ENCODE peak calls at places on chromosomes 16 and 17, in nine cellular contexts. I is mucosa of descending colon, K is small intestine, Q is AG04450, U is GDM1, M is M059J, W is posterior vena cava, Y is iPS-NIHi11, Z is choroid plexus epithelial cell. X is an unnamed sample.

GRCh38 chr16:84356591-84357116 is 11.7 kb upstream of the ATP2C2 start:
- DNase-seq in I (peak), K (peak), Q (no peak), U (no peak), M (peak), W (no peak), Y (no peak), Z (no peak), X (no peak)

GRCh38 chr17:68849673-68850260 is 105.4 kb downstream of the ABCA8 start:
- DNase-seq in I (no peak), K (no peak), Q (no peak), U (no peak), M (no peak), W (no peak), Y (no peak), Z (peak), X (no peak)

GRCh38 chr17:27379863-27380533 is 76.2 kb upstream of the KSR1 start:
- DNase-seq in I (peak), K (no peak), Q (no peak), U (no peak), M (peak), W (peak), Y (peak), Z (peak), X (peak)

GRCh38 chr17:1000597-1001490 is 3.9 kb downstream of the TIMM22 start:
- DNase-seq in I (peak), K (no peak), Q (no peak), U (no peak), M (peak), W (no peak), Y (no peak), Z (peak), X (peak)

GRCh38 chr17:14019186-14019956 is 49.9 kb upstream of the COX10 start:
- DNase-seq in I (no peak), K (no peak), Q (peak), U (no peak), M (peak), W (no peak), Y (no peak), Z (peak), X (no peak)

GRCh38 chr17:9843152-9844010 is 17.7 kb downstream of the GLP2R start:
- DNase-seq in I (no peak), K (no peak), Q (no peak), U (no peak), M (peak), W (no peak), Y (no peak), Z (peak), X (no peak)

GRCh38 chr16:80733366-80733901 is 71.0 kb downstream of the CDYL2 start:
- DNase-seq in I (no peak), K (no peak), Q (no peak), U (no peak), M (peak), W (no peak), Y (no peak), Z (no peak), X (no peak)

GRCh38 chr16:77295896-77296295 is 96.7 kb downstream of the SYCE1L start:
- DNase-seq in I (no peak), K (no peak), Q (no peak), U (no peak), M (no peak), W (no peak), Y (no peak), Z (peak), X (no peak)

GRCh38 chr17:75848523-75849303 is 4.5 kb upstream of the UNC13D start:
- DNase-seq in I (peak), K (peak), Q (no peak), U (peak), M (peak), W (no peak), Y (peak), Z (peak), X (peak)

GRCh38 chr17:3826191-3826590 is 19.9 kb downstream of the NCBP3 start:
- DNase-seq in I (no peak), K (no peak), Q (no peak), U (no peak), M (peak), W (no peak), Y (no peak), Z (no peak), X (no peak)

GRCh38 chr17:59890720-59891119 is 2.0 kb downstream of the TUBD1 start:
- DNase-seq in I (no peak), K (no peak), Q (no peak), U (no peak), M (peak), W (no peak), Y (no peak), Z (peak), X (no peak)

GRCh38 chr17:43823350-43824084 is 9.4 kb downstream of the MPP3 start:
- DNase-seq in I (no peak), K (peak), Q (no peak), U (no peak), M (no peak), W (no peak), Y (no peak), Z (no peak), X (no peak)

GRCh38 chr17:6755731-6756184 is at the start of gene XAF1:
- DNase-seq in I (no peak), K (peak), Q (peak), U (peak), M (peak), W (no peak), Y (no peak), Z (peak), X (peak)

GRCh38 chr16:10751291-10751697 is 7.7 kb downstream of the NUBP1 start:
- DNase-seq in I (no peak), K (peak), Q (no peak), U (no peak), M (no peak), W (peak), Y (no peak), Z (no peak), X (no peak)

GRCh38 chr17:1695365-1695764 is 10.7 kb upstream of the PRPF8 start:
- DNase-seq in I (no peak), K (no peak), Q (no peak), U (no peak), M (no peak), W (no peak), Y (no peak), Z (no peak), X (no peak)

GRCh38 chr17:29076722-29077121 is 33.8 kb downstream of the PIPOX start:
- DNase-seq in I (peak), K (no peak), Q (no peak), U (no peak), M (no peak), W (no peak), Y (no peak), Z (no peak), X (no peak)

GRCh38 chr17:66855204-66855603 is 20.3 kb downstream of the CACNG5 start:
- DNase-seq in I (no peak), K (no peak), Q (no peak), U (no peak), M (no peak), W (no peak), Y (peak), Z (no peak), X (no peak)

GRCh38 chr16:30895592-30896202 is 717 bp upstream of the CTF1 start:
- DNase-seq in I (peak), K (no peak), Q (no peak), U (no peak), M (no peak), W (no peak), Y (no peak), Z (no peak), X (no peak)

GRCh38 chr17:55116440-55116914 is 147.9 kb downstream of the STXBP4 start:
- DNase-seq in I (no peak), K (peak), Q (no peak), U (no peak), M (no peak), W (no peak), Y (no peak), Z (peak), X (no peak)

GRCh38 chr17:17823433-17824118 is 13.2 kb downstream of the SREBF1 start:
- DNase-seq in I (peak), K (peak), Q (no peak), U (peak), M (peak), W (peak), Y (peak), Z (peak), X (peak)

GRCh38 chr17:77497578-77497934 is 356.8 kb downstream of the SEC14L1 start:
- DNase-seq in I (no peak), K (no peak), Q (no peak), U (no peak), M (no peak), W (peak), Y (no peak), Z (no peak), X (no peak)

GRCh38 chr17:35728551-35728950 is 2.9 kb upstream of the RASL10B start:
- DNase-seq in I (no peak), K (no peak), Q (no peak), U (no peak), M (no peak), W (no peak), Y (no peak), Z (no peak), X (no peak)

GRCh38 chr16:67766281-67766680 is 40.1 kb downstream of the RANBP10 start:
- DNase-seq in I (no peak), K (no peak), Q (no peak), U (no peak), M (no peak), W (no peak), Y (no peak), Z (peak), X (no peak)

GRCh38 chr16:86199871-86200700 is 301.1 kb downstream of the IRF8 start:
- DNase-seq in I (no peak), K (no peak), Q (peak), U (no peak), M (no peak), W (no peak), Y (no peak), Z (no peak), X (no peak)

GRCh38 chr17:41329279-41329925 is 13.9 kb upstream of the KRTAP17-1 start:
- DNase-seq in I (no peak), K (peak), Q (no peak), U (no peak), M (peak), W (no peak), Y (peak), Z (peak), X (no peak)

GRCh38 chr17:72614871-72615626 is 477.4 kb downstream of the SLC39A11 start:
- DNase-seq in I (peak), K (peak), Q (no peak), U (no peak), M (peak), W (no peak), Y (no peak), Z (peak), X (no peak)

GRCh38 chr17:81302861-81303326 is 7.8 kb upstream of the SLC38A10 start:
- DNase-seq in I (no peak), K (no peak), Q (no peak), U (no peak), M (peak), W (no peak), Y (no peak), Z (no peak), X (no peak)

GRCh38 chr17:19333132-19333440 is 29.4 kb downstream of the B9D1 start:
- DNase-seq in I (no peak), K (no peak), Q (no peak), U (no peak), M (no peak), W (peak), Y (no peak), Z (no peak), X (no peak)

GRCh38 chr16:7532534-7532933 is 199.9 kb downstream of the RBFOX1 start:
- DNase-seq in I (no peak), K (no peak), Q (no peak), U (no peak), M (no peak), W (no peak), Y (no peak), Z (no peak), X (no peak)

GRCh38 chr16:47047804-47048203 is 74.3 kb upstream of the DNAJA2 start:
- DNase-seq in I (no peak), K (no peak), Q (no peak), U (no peak), M (no peak), W (peak), Y (no peak), Z (no peak), X (no peak)

GRCh38 chr17:53719229-53719628 is 103.5 kb upstream of the KIF2B start:
- DNase-seq in I (no peak), K (no peak), Q (no peak), U (no peak), M (peak), W (no peak), Y (no peak), Z (no peak), X (no peak)

GRCh38 chr16:83851473-83851872 is 43.7 kb downstream of the HSBP1 start:
- DNase-seq in I (no peak), K (peak), Q (no peak), U (no peak), M (no peak), W (no peak), Y (no peak), Z (no peak), X (no peak)

GRCh38 chr16:10619271-10619849 is 39.0 kb upstream of the EMP2 start:
- DNase-seq in I (peak), K (peak), Q (no peak), U (no peak), M (no peak), W (no peak), Y (peak), Z (no peak), X (no peak)

GRCh38 chr16:19980866-19981265 is 92.8 kb downstream of the GPR139 start:
- DNase-seq in I (no peak), K (peak), Q (no peak), U (no peak), M (no peak), W (no peak), Y (peak), Z (peak), X (no peak)

GRCh38 chr17:7838291-7839075 is 4.5 kb downstream of the KDM6B start:
- DNase-seq in I (peak), K (peak), Q (no peak), U (peak), M (peak), W (no peak), Y (no peak), Z (peak), X (peak)

GRCh38 chr16:27449434-27450188 is 47.6 kb downstream of the IL21R start:
- DNase-seq in I (peak), K (peak), Q (no peak), U (no peak), M (no peak), W (no peak), Y (no peak), Z (no peak), X (no peak)

GRCh38 chr16:4176794-4177438 is 60.7 kb upstream of the ADCY9 start:
- DNase-seq in I (no peak), K (peak), Q (no peak), U (no peak), M (peak), W (peak), Y (peak), Z (peak), X (no peak)

GRCh38 chr16:2761886-2762583 is 9.6 kb downstream of the SRRM2 start:
- DNase-seq in I (no peak), K (no peak), Q (no peak), U (no peak), M (no peak), W (no peak), Y (no peak), Z (no peak), X (no peak)

X was measured in tibial artery.